ENCODE peak calls at places on chromosome 22, in ten cellular contexts. One of them, this sample, is unnamed. For H3K4me1, the result is how much of the 10 kb centered on the place peaks cover.

GRCh38 chr22:20243545-20244249 is 24.4 kb downstream of the RTN4R start:
- DNase-seq in IMR-90: peak
- DNase-seq in endothelial cell of umbilical vein: peak
- DNase-seq in A549: peak
- DNase-seq in sigmoid colon: peak
- DNase-seq in ovary: peak
- DNase-seq in body of pancreas: peak
- DNase-seq in uterus: peak
- DNase-seq in Peyer's patch: no peak
- DNase-seq in HCT116: no peak
- DNase-seq in this sample: peak

GRCh38 chr22:42644422-42645340 is 4.3 kb upstream of the ATP5MGL start:
- DNase-seq in IMR-90: no peak
- DNase-seq in endothelial cell of umbilical vein: peak
- DNase-seq in A549: no peak
- DNase-seq in sigmoid colon: peak
- DNase-seq in ovary: peak
- DNase-seq in body of pancreas: peak
- DNase-seq in uterus: no peak
- DNase-seq in Peyer's patch: no peak
- DNase-seq in HCT116: no peak
- DNase-seq in this sample: peak

GRCh38 chr22:37485006-37485713 is 1.0 kb downstream of the MFNG start:
- DNase-seq in IMR-90: no peak
- DNase-seq in endothelial cell of umbilical vein: peak
- DNase-seq in A549: no peak
- DNase-seq in sigmoid colon: no peak
- DNase-seq in ovary: no peak
- DNase-seq in body of pancreas: peak
- DNase-seq in uterus: no peak
- DNase-seq in Peyer's patch: peak
- DNase-seq in HCT116: no peak
- DNase-seq in this sample: no peak

GRCh38 chr22:19723990-19724827 is 870 bp downstream of the GP1BB start:
- DNase-seq in IMR-90: peak
- DNase-seq in endothelial cell of umbilical vein: peak
- DNase-seq in A549: peak
- DNase-seq in sigmoid colon: no peak
- DNase-seq in ovary: no peak
- DNase-seq in body of pancreas: peak
- DNase-seq in uterus: no peak
- DNase-seq in Peyer's patch: no peak
- DNase-seq in HCT116: no peak
- DNase-seq in this sample: no peak

GRCh38 chr22:38737302-38738060 is 18.3 kb downstream of the SUN2 start:
- DNase-seq in IMR-90: peak
- DNase-seq in endothelial cell of umbilical vein: no peak
- DNase-seq in A549: no peak
- DNase-seq in sigmoid colon: no peak
- DNase-seq in ovary: no peak
- DNase-seq in body of pancreas: no peak
- DNase-seq in uterus: no peak
- DNase-seq in Peyer's patch: no peak
- DNase-seq in HCT116: no peak
- DNase-seq in this sample: peak

GRCh38 chr22:20777420-20778177 is 3.7 kb downstream of the SERPIND1 start:
- DNase-seq in IMR-90: peak
- DNase-seq in endothelial cell of umbilical vein: peak
- DNase-seq in A549: peak
- DNase-seq in sigmoid colon: no peak
- DNase-seq in ovary: peak
- DNase-seq in body of pancreas: peak
- DNase-seq in uterus: peak
- DNase-seq in Peyer's patch: no peak
- DNase-seq in HCT116: peak
- DNase-seq in this sample: no peak

GRCh38 chr22:37610480-37611148 is 2.0 kb downstream of the GGA1 start:
- DNase-seq in IMR-90: no peak
- DNase-seq in endothelial cell of umbilical vein: no peak
- DNase-seq in A549: no peak
- DNase-seq in sigmoid colon: no peak
- DNase-seq in ovary: no peak
- DNase-seq in body of pancreas: peak
- DNase-seq in uterus: no peak
- DNase-seq in Peyer's patch: no peak
- DNase-seq in HCT116: no peak
- DNase-seq in this sample: no peak

GRCh38 chr22:32005453-32005852 is 37.6 kb upstream of the SLC5A1 start:
- DNase-seq in IMR-90: peak
- DNase-seq in endothelial cell of umbilical vein: no peak
- DNase-seq in A549: peak
- DNase-seq in sigmoid colon: no peak
- DNase-seq in ovary: no peak
- DNase-seq in body of pancreas: no peak
- DNase-seq in uterus: no peak
- DNase-seq in Peyer's patch: no peak
- DNase-seq in HCT116: no peak
- DNase-seq in this sample: no peak

GRCh38 chr22:37639070-37639760 is at the start of gene SH3BP1:
- DNase-seq in IMR-90: no peak
- DNase-seq in endothelial cell of umbilical vein: no peak
- DNase-seq in A549: no peak
- DNase-seq in sigmoid colon: no peak
- DNase-seq in ovary: peak
- DNase-seq in body of pancreas: peak
- DNase-seq in uterus: peak
- DNase-seq in Peyer's patch: peak
- DNase-seq in HCT116: no peak
- DNase-seq in this sample: peak

GRCh38 chr22:11627798-11628650 is 3900.0 kb upstream of the OR11H1 start:
- DNase-seq in IMR-90: no peak
- DNase-seq in endothelial cell of umbilical vein: no peak
- DNase-seq in A549: no peak
- DNase-seq in sigmoid colon: no peak
- DNase-seq in ovary: no peak
- DNase-seq in body of pancreas: no peak
- DNase-seq in uterus: no peak
- DNase-seq in Peyer's patch: peak
- DNase-seq in HCT116: no peak
- DNase-seq in this sample: no peak

GRCh38 chr22:42177891-42178336 is 47.3 kb upstream of the CYP2D6 start:
- DNase-seq in IMR-90: no peak
- DNase-seq in endothelial cell of umbilical vein: no peak
- DNase-seq in A549: no peak
- DNase-seq in sigmoid colon: no peak
- DNase-seq in ovary: no peak
- DNase-seq in body of pancreas: peak
- DNase-seq in uterus: no peak
- DNase-seq in Peyer's patch: no peak
- DNase-seq in HCT116: no peak
- DNase-seq in this sample: no peak

GRCh38 chr22:12601870-12602779 is 2925.9 kb upstream of the OR11H1 start:
- DNase-seq in IMR-90: no peak
- DNase-seq in endothelial cell of umbilical vein: no peak
- DNase-seq in A549: no peak
- DNase-seq in sigmoid colon: peak
- DNase-seq in ovary: peak
- DNase-seq in body of pancreas: no peak
- DNase-seq in uterus: no peak
- DNase-seq in Peyer's patch: no peak
- DNase-seq in HCT116: no peak
- DNase-seq in this sample: peak

GRCh38 chr22:19991645-19992451 is 24.8 kb downstream of the ARVCF start:
- DNase-seq in IMR-90: no peak
- DNase-seq in endothelial cell of umbilical vein: no peak
- DNase-seq in A549: no peak
- DNase-seq in sigmoid colon: no peak
- DNase-seq in ovary: no peak
- DNase-seq in body of pancreas: no peak
- DNase-seq in uterus: no peak
- DNase-seq in Peyer's patch: no peak
- DNase-seq in HCT116: no peak
- DNase-seq in this sample: no peak

GRCh38 chr22:45680932-45681700 is 9.5 kb downstream of the ATXN10 start:
- DNase-seq in IMR-90: peak
- DNase-seq in endothelial cell of umbilical vein: peak
- DNase-seq in A549: peak
- DNase-seq in sigmoid colon: no peak
- DNase-seq in ovary: no peak
- DNase-seq in body of pancreas: no peak
- DNase-seq in uterus: no peak
- DNase-seq in Peyer's patch: no peak
- DNase-seq in HCT116: no peak
- DNase-seq in this sample: no peak
- H3K4me1 ChIP-seq in IMR-90: under half
- H3K4me1 ChIP-seq in endothelial cell of umbilical vein: under half
- H3K4me1 ChIP-seq in A549: half or more
- H3K4me1 ChIP-seq in sigmoid colon: half or more
- H3K4me1 ChIP-seq in ovary: under half
- H3K4me1 ChIP-seq in body of pancreas: under half
- H3K4me1 ChIP-seq in uterus: under half
- H3K4me1 ChIP-seq in Peyer's patch: under half
- H3K4me1 ChIP-seq in HCT116: half or more
- H3K4me1 ChIP-seq in this sample: under half

GRCh38 chr22:46083383-46084350 is 66.7 kb upstream of the PPARA start:
- DNase-seq in IMR-90: no peak
- DNase-seq in endothelial cell of umbilical vein: no peak
- DNase-seq in A549: no peak
- DNase-seq in sigmoid colon: peak
- DNase-seq in ovary: no peak
- DNase-seq in body of pancreas: no peak
- DNase-seq in uterus: peak
- DNase-seq in Peyer's patch: peak
- DNase-seq in HCT116: no peak
- DNase-seq in this sample: no peak

GRCh38 chr22:46085831-46086576 is 64.3 kb upstream of the PPARA start:
- DNase-seq in IMR-90: no peak
- DNase-seq in endothelial cell of umbilical vein: no peak
- DNase-seq in A549: peak
- DNase-seq in sigmoid colon: peak
- DNase-seq in ovary: peak
- DNase-seq in body of pancreas: no peak
- DNase-seq in uterus: peak
- DNase-seq in Peyer's patch: peak
- DNase-seq in HCT116: peak
- DNase-seq in this sample: peak

GRCh38 chr22:46086577-46087335 is 63.6 kb upstream of the PPARA start:
- DNase-seq in IMR-90: peak
- DNase-seq in endothelial cell of umbilical vein: no peak
- DNase-seq in A549: no peak
- DNase-seq in sigmoid colon: peak
- DNase-seq in ovary: no peak
- DNase-seq in body of pancreas: no peak
- DNase-seq in uterus: no peak
- DNase-seq in Peyer's patch: peak
- DNase-seq in HCT116: no peak
- DNase-seq in this sample: no peak

GRCh38 chr22:46084376-46084775 is 66.0 kb upstream of the PPARA start:
- DNase-seq in IMR-90: no peak
- DNase-seq in endothelial cell of umbilical vein: no peak
- DNase-seq in A549: no peak
- DNase-seq in sigmoid colon: no peak
- DNase-seq in ovary: no peak
- DNase-seq in body of pancreas: no peak
- DNase-seq in uterus: no peak
- DNase-seq in Peyer's patch: no peak
- DNase-seq in HCT116: no peak
- DNase-seq in this sample: peak

GRCh38 chr22:46084943-46085830 is 65.1 kb upstream of the PPARA start:
- DNase-seq in IMR-90: no peak
- DNase-seq in endothelial cell of umbilical vein: peak
- DNase-seq in A549: peak
- DNase-seq in sigmoid colon: peak
- DNase-seq in ovary: peak
- DNase-seq in body of pancreas: peak
- DNase-seq in uterus: peak
- DNase-seq in Peyer's patch: peak
- DNase-seq in HCT116: no peak
- DNase-seq in this sample: peak
- TF ChIP-seq POLR2A in IMR-90: no peak
- TF ChIP-seq POLR2A in endothelial cell of umbilical vein: peak
- TF ChIP-seq POLR2A in A549: no peak
- TF ChIP-seq POLR2A in sigmoid colon: no peak
- TF ChIP-seq POLR2A in ovary: peak
- TF ChIP-seq POLR2A in body of pancreas: peak
- TF ChIP-seq POLR2A in uterus: peak
- TF ChIP-seq POLR2A in Peyer's patch: no peak
- TF ChIP-seq POLR2A in HCT116: no peak
- TF ChIP-seq POLR2A in this sample: peak

GRCh38 chr22:44646141-44646540 is 55.9 kb upstream of the PRR5 start:
- DNase-seq in IMR-90: no peak
- DNase-seq in endothelial cell of umbilical vein: no peak
- DNase-seq in A549: no peak
- DNase-seq in sigmoid colon: no peak
- DNase-seq in ovary: no peak
- DNase-seq in body of pancreas: no peak
- DNase-seq in uterus: no peak
- DNase-seq in Peyer's patch: no peak
- DNase-seq in HCT116: no peak
- DNase-seq in this sample: no peak

GRCh38 chr22:44645531-44645930 is 56.5 kb upstream of the PRR5 start:
- DNase-seq in IMR-90: no peak
- DNase-seq in endothelial cell of umbilical vein: no peak
- DNase-seq in A549: no peak
- DNase-seq in sigmoid colon: no peak
- DNase-seq in ovary: no peak
- DNase-seq in body of pancreas: no peak
- DNase-seq in uterus: no peak
- DNase-seq in Peyer's patch: no peak
- DNase-seq in HCT116: no peak
- DNase-seq in this sample: no peak

GRCh38 chr22:44646668-44647067 is 55.3 kb upstream of the PRR5 start:
- DNase-seq in IMR-90: no peak
- DNase-seq in endothelial cell of umbilical vein: no peak
- DNase-seq in A549: no peak
- DNase-seq in sigmoid colon: no peak
- DNase-seq in ovary: no peak
- DNase-seq in body of pancreas: no peak
- DNase-seq in uterus: no peak
- DNase-seq in Peyer's patch: no peak
- DNase-seq in HCT116: no peak
- DNase-seq in this sample: no peak

GRCh38 chr22:44647141-44647540 is 54.9 kb upstream of the PRR5 start:
- DNase-seq in IMR-90: no peak
- DNase-seq in endothelial cell of umbilical vein: no peak
- DNase-seq in A549: no peak
- DNase-seq in sigmoid colon: no peak
- DNase-seq in ovary: no peak
- DNase-seq in body of pancreas: no peak
- DNase-seq in uterus: no peak
- DNase-seq in Peyer's patch: no peak
- DNase-seq in HCT116: no peak
- DNase-seq in this sample: no peak

GRCh38 chr22:44645083-44645482 is 56.9 kb upstream of the PRR5 start:
- DNase-seq in IMR-90: no peak
- DNase-seq in endothelial cell of umbilical vein: no peak
- DNase-seq in A549: no peak
- DNase-seq in sigmoid colon: no peak
- DNase-seq in ovary: no peak
- DNase-seq in body of pancreas: no peak
- DNase-seq in uterus: no peak
- DNase-seq in Peyer's patch: no peak
- DNase-seq in HCT116: no peak
- DNase-seq in this sample: no peak
- TF ChIP-seq CTCF in IMR-90: no peak
- TF ChIP-seq CTCF in endothelial cell of umbilical vein: no peak
- TF ChIP-seq CTCF in A549: no peak
- TF ChIP-seq CTCF in sigmoid colon: no peak
- TF ChIP-seq CTCF in ovary: no peak
- TF ChIP-seq CTCF in body of pancreas: no peak
- TF ChIP-seq CTCF in uterus: no peak
- TF ChIP-seq CTCF in Peyer's patch: no peak
- TF ChIP-seq CTCF in HCT116: no peak
- TF ChIP-seq CTCF in this sample: no peak

GRCh38 chr22:46639843-46640242 is 19.7 kb downstream of the GRAMD4 start:
- DNase-seq in IMR-90: peak
- DNase-seq in endothelial cell of umbilical vein: no peak
- DNase-seq in A549: no peak
- DNase-seq in sigmoid colon: no peak
- DNase-seq in ovary: no peak
- DNase-seq in body of pancreas: no peak
- DNase-seq in uterus: no peak
- DNase-seq in Peyer's patch: no peak
- DNase-seq in HCT116: no peak
- DNase-seq in this sample: no peak
- H3K4me1 ChIP-seq in IMR-90: under half
- H3K4me1 ChIP-seq in endothelial cell of umbilical vein: under half
- H3K4me1 ChIP-seq in A549: under half
- H3K4me1 ChIP-seq in sigmoid colon: under half
- H3K4me1 ChIP-seq in ovary: under half
- H3K4me1 ChIP-seq in body of pancreas: under half
- H3K4me1 ChIP-seq in uterus: under half
- H3K4me1 ChIP-seq in Peyer's patch: under half
- H3K4me1 ChIP-seq in HCT116: under half
- H3K4me1 ChIP-seq in this sample: under half

This sample was measured in heart left ventricle.